ENCODE peak calls at places on chromosomes 2 and 18, in four cellular contexts. M is fibroblast of the aortic adventitia, K is fibroblast of mammary gland, S is sigmoid colon. W is an unnamed sample.

GRCh38 chr2:2838548-2838845 is 507.4 kb upstream of the MYT1L start:
- DNase-seq in K (no peak), M (no peak), S (no peak), W (no peak)

GRCh38 chr2:206971805-206972204 is 32.5 kb downstream of the CPO start:
- DNase-seq in K (peak; percentile 81), S (peak; percentile 64), M (peak; percentile 85), W (peak; percentile 89)

GRCh38 chr18:56146565-56146964 is 491.8 kb downstream of the TXNL1 start:
- DNase-seq in M (no peak), S (no peak), K (peak; percentile 30), W (no peak)

GRCh38 chr18:31563778-31564177 is 27.9 kb upstream of the TTR start:
- DNase-seq in M (no peak), K (no peak), S (no peak), W (no peak)

GRCh38 chr2:12050381-12050780 is 303.9 kb downstream of the LPIN1 start:
- DNase-seq in K (peak; percentile 78), M (peak; percentile 8), S (no peak), W (peak; percentile 91)

GRCh38 chr2:207163053-207163814 is 2.5 kb downstream of the KLF7 start:
- DNase-seq in S (no peak), M (peak; percentile 91), K (peak; percentile 95), W (peak; percentile 78)

GRCh38 chr2:45154144-45154543 is 144.9 kb upstream of the SIX2 start:
- DNase-seq in K (no peak), M (no peak), S (no peak), W (no peak)

GRCh38 chr2:205860146-205860545 is 177.8 kb downstream of the NRP2 start:
- DNase-seq in K (no peak), M (no peak), S (no peak), W (no peak)

GRCh38 chr2:150138587-150138986 is 348.9 kb downstream of the RND3 start:
- DNase-seq in K (no peak), M (no peak), S (no peak), W (no peak)

GRCh38 chr2:129918604-129919003 is 60.9 kb upstream of the RAB6C start:
- DNase-seq in K (no peak), S (no peak), M (no peak), W (no peak)

GRCh38 chr2:129925381-129925780 is 54.1 kb upstream of the RAB6C start:
- DNase-seq in K (no peak), M (no peak), S (no peak), W (no peak)

GRCh38 chr2:129922571-129923264 is 56.7 kb upstream of the RAB6C start:
- DNase-seq in K (no peak), M (no peak), S (no peak), W (no peak)

GRCh38 chr2:129927696-129928095 is 51.8 kb upstream of the RAB6C start:
- DNase-seq in K (no peak), M (no peak), S (no peak), W (no peak)

GRCh38 chr2:129923265-129924141 is 56.0 kb upstream of the RAB6C start:
- DNase-seq in S (no peak), K (peak; percentile 54), M (peak; percentile 58), W (peak; percentile 56)
- TF ChIP-seq CTCF in S (no peak), K (peak; percentile 52), M (peak; percentile 59), W (peak; percentile 43)

GRCh38 chr2:204828191-204828590 is 282.9 kb downstream of the PARD3B start:
- DNase-seq in K (no peak), S (no peak), M (no peak), W (no peak)
- H3K4me3 ChIP-seq in K (no peak overlapping the region), S (no peak overlapping the region), M (no peak overlapping the region), W (no peak overlapping the region)

DNA sequence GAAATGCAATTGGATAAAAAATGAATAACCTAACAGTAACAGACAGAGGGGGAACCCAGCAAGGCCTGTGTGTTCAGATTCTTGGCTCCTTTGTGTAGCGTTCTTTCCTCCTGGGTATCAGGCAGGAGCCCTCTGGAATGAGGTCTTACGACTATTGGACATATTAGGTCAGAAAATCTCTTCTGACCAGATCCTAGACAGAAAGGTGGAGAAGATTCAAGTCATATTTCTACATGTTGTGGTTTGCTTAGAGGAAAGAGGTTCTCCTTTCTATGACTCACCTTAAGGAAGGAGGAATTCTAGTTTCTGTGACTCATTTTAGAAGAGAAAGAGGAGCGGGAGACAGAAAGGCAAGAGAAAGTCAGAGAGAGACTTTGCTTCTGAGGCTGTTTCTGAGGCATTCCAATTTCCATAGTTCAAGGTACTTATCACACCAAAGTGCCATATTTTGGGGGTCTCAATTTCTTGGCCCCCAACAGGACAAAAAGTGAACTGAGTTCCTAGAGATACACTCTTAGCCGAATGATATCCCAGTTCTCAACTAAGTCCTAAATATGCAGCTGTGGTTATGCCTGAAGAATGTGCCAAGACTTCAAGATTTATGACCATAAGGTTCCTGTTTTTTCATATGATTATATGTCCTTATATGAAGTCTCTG is 618.6 kb downstream of the ZEB2 start:
- DNase-seq in K (peak; percentile 89), S (no peak), M (peak; percentile 72), W (peak; percentile 72)
- TF ChIP-seq CTCF in K (no peak), S (no peak), M (no peak), W (no peak)

DNA sequence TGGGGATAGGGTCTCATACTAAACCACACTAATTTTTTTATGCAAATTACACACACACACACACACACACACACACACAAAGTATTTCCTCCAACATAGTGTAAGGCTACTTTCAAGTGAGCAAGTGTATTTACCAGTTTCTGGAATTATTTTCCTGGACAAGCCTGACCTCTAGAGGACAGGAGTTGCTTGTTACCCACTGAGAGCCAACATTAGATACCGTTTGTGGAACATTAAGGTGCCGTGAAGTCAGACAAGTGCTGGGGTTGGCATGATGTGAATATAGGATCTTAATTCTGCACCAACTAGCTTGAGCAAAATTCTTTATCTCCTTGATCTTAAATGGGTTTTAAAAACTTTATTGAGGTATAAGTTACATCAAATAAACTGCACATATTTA is 39.3 kb upstream of the SERPINB2 start:
- DNase-seq in S (no peak), M (peak; percentile 78), K (peak; percentile 77), W (peak; percentile 34)
- H3K4me3 ChIP-seq in S (no peak overlapping the region), M (no peak overlapping the region), K (no peak overlapping the region), W (no peak overlapping the region)

DNA sequence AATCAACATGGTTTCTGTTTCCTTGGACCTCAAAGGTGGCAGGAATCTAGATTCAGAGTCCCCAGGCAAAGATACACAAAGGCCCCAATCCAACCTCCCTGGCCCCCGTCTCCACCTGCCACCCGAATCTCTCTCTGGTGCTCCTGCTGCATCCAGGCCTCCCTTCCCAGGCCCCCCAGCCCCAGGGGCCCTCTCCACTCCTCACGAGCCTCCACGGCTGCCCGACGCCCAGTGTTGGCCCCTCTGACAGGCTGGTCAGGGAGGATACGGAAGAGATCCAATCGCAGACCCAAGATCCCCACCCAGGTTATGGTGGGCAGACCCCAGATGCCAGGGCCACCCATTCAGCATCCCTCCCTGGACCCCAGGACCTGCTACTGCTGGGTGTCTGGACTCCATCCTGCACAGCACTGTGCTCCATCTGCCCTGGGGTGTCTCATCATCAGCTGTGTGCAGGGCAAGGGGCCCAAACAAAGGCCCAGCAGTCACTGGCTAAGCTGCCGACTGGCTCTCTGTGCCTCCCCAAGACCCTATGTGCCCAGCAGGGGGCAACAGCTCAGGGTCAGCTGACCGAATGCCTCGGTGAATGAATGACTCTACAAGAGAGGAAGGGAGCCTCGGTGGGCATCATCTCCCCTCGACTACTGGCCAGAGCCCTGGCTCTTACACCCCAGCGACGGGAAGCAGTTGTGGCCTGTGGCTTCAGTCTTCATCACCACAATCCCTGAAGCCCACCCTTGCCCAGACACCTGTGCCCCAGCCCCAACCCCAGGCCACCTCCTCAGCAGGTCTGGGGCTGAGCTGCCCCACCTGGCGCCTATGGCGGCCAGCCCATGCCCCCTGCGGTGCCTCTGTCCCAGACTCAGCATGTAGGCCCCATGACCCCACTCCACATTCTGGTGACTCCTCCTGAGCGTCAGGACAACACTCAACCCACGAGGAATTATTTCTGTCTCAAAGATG is 2.0 kb upstream of the GPR17 start:
- DNase-seq in K (no peak), M (no peak), S (no peak), W (no peak)
- TF ChIP-seq CTCF in K (no peak), M (peak; percentile 2), S (no peak), W (no peak)

GRCh38 chr18:71643822-71644221 is 900.3 kb downstream of the CBLN2 start:
- DNase-seq in K (no peak), S (no peak), M (no peak), W (no peak)
- H3K4me3 ChIP-seq in K (no peak overlapping the region), S (no peak overlapping the region), M (no peak overlapping the region), W (no peak overlapping the region)

DNA sequence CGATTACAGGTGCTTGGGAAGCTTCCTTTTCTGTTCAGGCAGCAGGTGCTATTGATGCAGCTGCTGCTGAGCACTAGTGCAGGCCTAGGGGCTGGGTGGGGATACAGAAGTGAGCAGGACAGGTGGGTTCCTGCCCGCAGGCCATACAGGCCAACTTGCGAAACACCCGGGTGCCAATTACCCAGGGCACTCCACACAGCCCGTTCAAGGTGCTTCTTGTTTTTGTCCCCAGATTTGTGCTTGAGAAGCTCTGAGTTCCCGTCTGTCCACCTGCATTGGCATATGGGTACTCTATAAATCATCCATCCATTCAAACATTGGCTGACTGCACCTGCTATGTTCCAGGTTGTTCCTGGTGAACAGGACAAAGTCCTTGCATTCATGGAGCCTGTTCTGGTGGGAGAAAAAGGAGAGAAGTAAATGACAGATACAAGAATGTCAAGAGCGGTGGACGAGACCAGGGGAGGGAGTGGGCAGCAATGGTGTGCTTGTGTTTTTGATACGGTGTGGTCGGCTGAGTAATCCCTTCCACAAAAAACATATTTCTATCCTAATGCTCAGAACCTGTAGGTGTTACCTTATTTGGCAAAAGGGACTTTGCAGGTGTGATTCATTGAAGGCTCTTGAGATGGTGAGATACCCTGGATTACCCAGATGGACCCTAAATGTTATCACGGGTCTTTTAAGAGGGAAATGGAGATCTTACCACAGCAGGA is 31.4 kb downstream of the SH3BP4 start:
- DNase-seq in M (no peak), S (no peak), K (no peak), W (no peak)
- TF ChIP-seq CTCF in M (no peak), S (no peak), K (no peak), W (no peak)

DNA sequence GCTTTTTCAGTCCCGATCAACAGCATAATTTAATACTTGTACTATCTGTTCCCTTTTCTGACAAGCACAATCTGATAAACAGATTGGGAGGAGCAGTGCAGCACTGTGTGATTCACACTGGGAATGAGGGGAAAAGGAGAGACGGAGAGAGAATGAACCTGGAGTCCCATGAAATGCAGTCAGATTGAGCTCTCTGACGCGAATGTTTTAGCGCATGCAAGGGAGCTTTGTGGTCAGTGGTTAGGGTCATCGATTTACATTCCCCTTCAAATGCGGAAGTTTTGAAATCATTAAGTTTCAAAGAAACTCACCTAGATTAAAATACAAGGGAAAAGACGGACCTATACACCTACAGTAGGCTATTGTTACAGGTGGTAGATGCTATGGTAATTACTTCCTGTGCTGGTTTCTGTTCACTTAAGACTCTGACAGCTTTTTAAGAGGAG is 99.6 kb downstream of the KCTD1 start:
- DNase-seq in S (no peak), K (no peak), M (no peak), W (no peak)
- H3K4me3 ChIP-seq in S (no peak overlapping the region), K (no peak overlapping the region), M (no peak overlapping the region), W (no peak overlapping the region)